ENCODE peak calls at places on chromosomes 5 and 9, in six cellular contexts. One of them, this sample, is unnamed.

GRCh38 chr5:74685979-74686631 is 1.1 kb downstream of the HEXB start:
- DNase-seq in naive thymus-derived CD8-positive, alpha-beta T cell: no peak
- DNase-seq in foreskin keratinocyte: no peak
- DNase-seq in lower leg skin: no peak
- DNase-seq in NCI-H1092: no peak
- DNase-seq in endothelial cell: no peak
- DNase-seq in this sample: no peak

GRCh38 chr9:83330207-83331196 is 207.7 kb downstream of the FRMD3 start:
- DNase-seq in naive thymus-derived CD8-positive, alpha-beta T cell: no peak
- DNase-seq in foreskin keratinocyte: no peak
- DNase-seq in lower leg skin: no peak
- DNase-seq in NCI-H1092: no peak
- DNase-seq in endothelial cell: no peak
- DNase-seq in this sample: no peak

GRCh38 chr5:112063878-112064615 is 307.1 kb upstream of the NREP start:
- DNase-seq in naive thymus-derived CD8-positive, alpha-beta T cell: no peak
- DNase-seq in foreskin keratinocyte: no peak
- DNase-seq in lower leg skin: no peak
- DNase-seq in NCI-H1092: no peak
- DNase-seq in endothelial cell: no peak
- DNase-seq in this sample: no peak

GRCh38 chr5:180806351-180807011 is 3.9 kb upstream of the MGAT1 start:
- DNase-seq in naive thymus-derived CD8-positive, alpha-beta T cell: no peak
- DNase-seq in foreskin keratinocyte: no peak
- DNase-seq in lower leg skin: no peak
- DNase-seq in NCI-H1092: no peak
- DNase-seq in endothelial cell: no peak
- DNase-seq in this sample: no peak

GRCh38 chr9:18632624-18633407 is 158.9 kb downstream of the ADAMTSL1 start:
- DNase-seq in naive thymus-derived CD8-positive, alpha-beta T cell: no peak
- DNase-seq in foreskin keratinocyte: peak
- DNase-seq in lower leg skin: no peak
- DNase-seq in NCI-H1092: no peak
- DNase-seq in endothelial cell: no peak
- DNase-seq in this sample: no peak

GRCh38 chr5:138351056-138351455 is 1.4 kb upstream of the KDM3B start:
- DNase-seq in naive thymus-derived CD8-positive, alpha-beta T cell: no peak
- DNase-seq in foreskin keratinocyte: no peak
- DNase-seq in lower leg skin: no peak
- DNase-seq in NCI-H1092: no peak
- DNase-seq in endothelial cell: no peak
- DNase-seq in this sample: no peak

GRCh38 chr9:83242066-83242465 is 179.1 kb upstream of the RASEF start:
- DNase-seq in naive thymus-derived CD8-positive, alpha-beta T cell: no peak
- DNase-seq in foreskin keratinocyte: no peak
- DNase-seq in lower leg skin: no peak
- DNase-seq in NCI-H1092: no peak
- DNase-seq in endothelial cell: no peak
- DNase-seq in this sample: no peak

GRCh38 chr9:105119166-105119565 is 125.3 kb upstream of the SLC44A1 start:
- DNase-seq in naive thymus-derived CD8-positive, alpha-beta T cell: no peak
- DNase-seq in foreskin keratinocyte: no peak
- DNase-seq in lower leg skin: no peak
- DNase-seq in NCI-H1092: peak
- DNase-seq in endothelial cell: no peak
- DNase-seq in this sample: no peak

GRCh38 chr9:9920425-9920824 is 692.4 kb downstream of the PTPRD start:
- DNase-seq in naive thymus-derived CD8-positive, alpha-beta T cell: no peak
- DNase-seq in foreskin keratinocyte: no peak
- DNase-seq in lower leg skin: no peak
- DNase-seq in NCI-H1092: no peak
- DNase-seq in endothelial cell: no peak
- DNase-seq in this sample: no peak

GRCh38 chr9:130918102-130918869 is 20.8 kb downstream of the FIBCD1 start:
- DNase-seq in naive thymus-derived CD8-positive, alpha-beta T cell: no peak
- DNase-seq in foreskin keratinocyte: no peak
- DNase-seq in lower leg skin: no peak
- DNase-seq in NCI-H1092: no peak
- DNase-seq in endothelial cell: no peak
- DNase-seq in this sample: no peak

GRCh38 chr5:118791986-118792734 is 196.2 kb downstream of the DTWD2 start:
- DNase-seq in naive thymus-derived CD8-positive, alpha-beta T cell: no peak
- DNase-seq in foreskin keratinocyte: peak
- DNase-seq in lower leg skin: peak
- DNase-seq in NCI-H1092: peak
- DNase-seq in endothelial cell: peak
- DNase-seq in this sample: peak

GRCh38 chr5:174559141-174559540 is 165.2 kb upstream of the MSX2 start:
- DNase-seq in naive thymus-derived CD8-positive, alpha-beta T cell: no peak
- DNase-seq in foreskin keratinocyte: peak
- DNase-seq in lower leg skin: no peak
- DNase-seq in NCI-H1092: no peak
- DNase-seq in endothelial cell: no peak
- DNase-seq in this sample: no peak

GRCh38 chr9:109181284-109181683 is 14.2 kb upstream of the FRRS1L start:
- DNase-seq in naive thymus-derived CD8-positive, alpha-beta T cell: no peak
- DNase-seq in foreskin keratinocyte: no peak
- DNase-seq in lower leg skin: no peak
- DNase-seq in NCI-H1092: no peak
- DNase-seq in endothelial cell: no peak
- DNase-seq in this sample: no peak

GRCh38 chr5:176183321-176184074 is 54.7 kb upstream of the SIMC1 start:
- DNase-seq in naive thymus-derived CD8-positive, alpha-beta T cell: no peak
- DNase-seq in foreskin keratinocyte: no peak
- DNase-seq in lower leg skin: no peak
- DNase-seq in NCI-H1092: peak
- DNase-seq in endothelial cell: no peak
- DNase-seq in this sample: no peak

GRCh38 chr9:116155700-116156045 is 2.1 kb downstream of the PAPPA start:
- DNase-seq in naive thymus-derived CD8-positive, alpha-beta T cell: no peak
- DNase-seq in foreskin keratinocyte: no peak
- DNase-seq in lower leg skin: no peak
- DNase-seq in NCI-H1092: no peak
- DNase-seq in endothelial cell: no peak
- DNase-seq in this sample: no peak

GRCh38 chr5:57244331-57244730 is 70.5 kb downstream of the GPBP1 start:
- DNase-seq in naive thymus-derived CD8-positive, alpha-beta T cell: no peak
- DNase-seq in foreskin keratinocyte: no peak
- DNase-seq in lower leg skin: no peak
- DNase-seq in NCI-H1092: no peak
- DNase-seq in endothelial cell: no peak
- DNase-seq in this sample: no peak

GRCh38 chr5:59785701-59786100 is 107.8 kb downstream of the PDE4D start:
- DNase-seq in naive thymus-derived CD8-positive, alpha-beta T cell: no peak
- DNase-seq in foreskin keratinocyte: no peak
- DNase-seq in lower leg skin: no peak
- DNase-seq in NCI-H1092: no peak
- DNase-seq in endothelial cell: no peak
- DNase-seq in this sample: no peak

GRCh38 chr9:125966456-125966855 is 219.3 kb downstream of the PBX3 start:
- DNase-seq in naive thymus-derived CD8-positive, alpha-beta T cell: no peak
- DNase-seq in foreskin keratinocyte: peak
- DNase-seq in lower leg skin: no peak
- DNase-seq in NCI-H1092: no peak
- DNase-seq in endothelial cell: no peak
- DNase-seq in this sample: no peak

GRCh38 chr9:121321039-121321503 is 49.0 kb downstream of the STOM start:
- DNase-seq in naive thymus-derived CD8-positive, alpha-beta T cell: no peak
- DNase-seq in foreskin keratinocyte: no peak
- DNase-seq in lower leg skin: no peak
- DNase-seq in NCI-H1092: no peak
- DNase-seq in endothelial cell: no peak
- DNase-seq in this sample: no peak

GRCh38 chr5:35313296-35313695 is 83.0 kb upstream of the PRLR start:
- DNase-seq in naive thymus-derived CD8-positive, alpha-beta T cell: no peak
- DNase-seq in foreskin keratinocyte: peak
- DNase-seq in lower leg skin: peak
- DNase-seq in NCI-H1092: no peak
- DNase-seq in endothelial cell: no peak
- DNase-seq in this sample: peak

GRCh38 chr5:115343855-115344254 is 47.4 kb upstream of the CCDC112 start:
- DNase-seq in naive thymus-derived CD8-positive, alpha-beta T cell: no peak
- DNase-seq in foreskin keratinocyte: peak
- DNase-seq in lower leg skin: no peak
- DNase-seq in NCI-H1092: no peak
- DNase-seq in endothelial cell: no peak
- DNase-seq in this sample: peak

GRCh38 chr5:37554938-37555337 is 175.8 kb downstream of the WDR70 start:
- DNase-seq in naive thymus-derived CD8-positive, alpha-beta T cell: no peak
- DNase-seq in foreskin keratinocyte: peak
- DNase-seq in lower leg skin: no peak
- DNase-seq in NCI-H1092: no peak
- DNase-seq in endothelial cell: peak
- DNase-seq in this sample: no peak

GRCh38 chr5:6201626-6202025 is 176.7 kb downstream of the MED10 start:
- DNase-seq in naive thymus-derived CD8-positive, alpha-beta T cell: no peak
- DNase-seq in foreskin keratinocyte: peak
- DNase-seq in lower leg skin: no peak
- DNase-seq in NCI-H1092: no peak
- DNase-seq in endothelial cell: no peak
- DNase-seq in this sample: no peak

GRCh38 chr5:32092938-32093812 is 80.9 kb downstream of the GOLPH3 start:
- DNase-seq in naive thymus-derived CD8-positive, alpha-beta T cell: peak
- DNase-seq in foreskin keratinocyte: peak
- DNase-seq in lower leg skin: peak
- DNase-seq in NCI-H1092: peak
- DNase-seq in endothelial cell: peak
- DNase-seq in this sample: peak

GRCh38 chr5:94376672-94377345 is 241.6 kb downstream of the KIAA0825 start:
- DNase-seq in naive thymus-derived CD8-positive, alpha-beta T cell: no peak
- DNase-seq in foreskin keratinocyte: peak
- DNase-seq in lower leg skin: no peak
- DNase-seq in NCI-H1092: peak
- DNase-seq in endothelial cell: no peak
- DNase-seq in this sample: no peak

GRCh38 chr9:23571414-23572104 is 254.5 kb downstream of the ELAVL2 start:
- DNase-seq in naive thymus-derived CD8-positive, alpha-beta T cell: no peak
- DNase-seq in foreskin keratinocyte: no peak
- DNase-seq in lower leg skin: no peak
- DNase-seq in NCI-H1092: no peak
- DNase-seq in endothelial cell: no peak
- DNase-seq in this sample: no peak

GRCh38 chr9:120411862-120412424 is 168.0 kb downstream of the CDK5RAP2 start:
- DNase-seq in naive thymus-derived CD8-positive, alpha-beta T cell: no peak
- DNase-seq in foreskin keratinocyte: no peak
- DNase-seq in lower leg skin: no peak
- DNase-seq in NCI-H1092: no peak
- DNase-seq in endothelial cell: no peak
- DNase-seq in this sample: no peak

GRCh38 chr5:40623480-40624420 is 56.0 kb upstream of the PTGER4 start:
- DNase-seq in naive thymus-derived CD8-positive, alpha-beta T cell: no peak
- DNase-seq in foreskin keratinocyte: no peak
- DNase-seq in lower leg skin: no peak
- DNase-seq in NCI-H1092: no peak
- DNase-seq in endothelial cell: no peak
- DNase-seq in this sample: no peak

GRCh38 chr9:6827370-6827949 is 69.7 kb downstream of the KDM4C start:
- DNase-seq in naive thymus-derived CD8-positive, alpha-beta T cell: no peak
- DNase-seq in foreskin keratinocyte: no peak
- DNase-seq in lower leg skin: no peak
- DNase-seq in NCI-H1092: peak
- DNase-seq in endothelial cell: peak
- DNase-seq in this sample: peak

GRCh38 chr9:83537331-83538171 is 650 bp downstream of the FRMD3 start:
- DNase-seq in naive thymus-derived CD8-positive, alpha-beta T cell: no peak
- DNase-seq in foreskin keratinocyte: peak
- DNase-seq in lower leg skin: no peak
- DNase-seq in NCI-H1092: no peak
- DNase-seq in endothelial cell: no peak
- DNase-seq in this sample: no peak

GRCh38 chr9:128383007-128383753 is 12.0 kb downstream of the URM1 start:
- DNase-seq in naive thymus-derived CD8-positive, alpha-beta T cell: no peak
- DNase-seq in foreskin keratinocyte: no peak
- DNase-seq in lower leg skin: no peak
- DNase-seq in NCI-H1092: peak
- DNase-seq in endothelial cell: no peak
- DNase-seq in this sample: no peak

GRCh38 chr9:92140074-92140753 is 25.0 kb upstream of the SPTLC1 start:
- DNase-seq in naive thymus-derived CD8-positive, alpha-beta T cell: peak
- DNase-seq in foreskin keratinocyte: peak
- DNase-seq in lower leg skin: peak
- DNase-seq in NCI-H1092: peak
- DNase-seq in endothelial cell: peak
- DNase-seq in this sample: no peak

GRCh38 chr5:13944564-13945195 is at the start of gene DNAH5:
- DNase-seq in naive thymus-derived CD8-positive, alpha-beta T cell: no peak
- DNase-seq in foreskin keratinocyte: peak
- DNase-seq in lower leg skin: no peak
- DNase-seq in NCI-H1092: no peak
- DNase-seq in endothelial cell: no peak
- DNase-seq in this sample: no peak

GRCh38 chr9:129988607-129989361 is 54.2 kb downstream of the FNBP1 start:
- DNase-seq in naive thymus-derived CD8-positive, alpha-beta T cell: no peak
- DNase-seq in foreskin keratinocyte: no peak
- DNase-seq in lower leg skin: no peak
- DNase-seq in NCI-H1092: no peak
- DNase-seq in endothelial cell: no peak
- DNase-seq in this sample: no peak

GRCh38 chr5:43336159-43336558 is 22.9 kb upstream of the HMGCS1 start:
- DNase-seq in naive thymus-derived CD8-positive, alpha-beta T cell: no peak
- DNase-seq in foreskin keratinocyte: peak
- DNase-seq in lower leg skin: no peak
- DNase-seq in NCI-H1092: no peak
- DNase-seq in endothelial cell: no peak
- DNase-seq in this sample: no peak

GRCh38 chr5:61919920-61920319 is 386.1 kb upstream of the KIF2A start:
- DNase-seq in naive thymus-derived CD8-positive, alpha-beta T cell: no peak
- DNase-seq in foreskin keratinocyte: peak
- DNase-seq in lower leg skin: no peak
- DNase-seq in NCI-H1092: peak
- DNase-seq in endothelial cell: no peak
- DNase-seq in this sample: no peak

GRCh38 chr5:176851871-176852270 is 41.5 kb downstream of the UNC5A start:
- DNase-seq in naive thymus-derived CD8-positive, alpha-beta T cell: no peak
- DNase-seq in foreskin keratinocyte: no peak
- DNase-seq in lower leg skin: no peak
- DNase-seq in NCI-H1092: peak
- DNase-seq in endothelial cell: no peak
- DNase-seq in this sample: no peak

GRCh38 chr5:19928556-19929421 is 59.2 kb downstream of the CDH18 start:
- DNase-seq in naive thymus-derived CD8-positive, alpha-beta T cell: no peak
- DNase-seq in foreskin keratinocyte: peak
- DNase-seq in lower leg skin: peak
- DNase-seq in NCI-H1092: no peak
- DNase-seq in endothelial cell: no peak
- DNase-seq in this sample: peak

This sample was measured in HS-5.